ENCODE peak calls at places on chromosome 18, in four cellular contexts. N, T, S and E are unnamed samples.

GRCh38 chr18:44840053-44840826 is 159.6 kb downstream of the SETBP1 start:
- DNase-seq in N (no peak), T (no peak), S (no peak), E (no peak)

GRCh38 chr18:33805592-33805991 is 227.6 kb downstream of the ASXL3 start:
- DNase-seq in N (no peak), T (no peak), S (no peak), E (no peak)

GRCh38 chr18:46546111-46546640 is 110.8 kb downstream of the LOXHD1 start:
- DNase-seq in N (no peak), T (no peak), S (no peak), E (no peak)

GRCh38 chr18:32287249-32287648 is 97.4 kb downstream of the MEP1B start:
- DNase-seq in N (no peak), T (no peak), S (no peak), E (no peak)

GRCh38 chr18:7871560-7872456 is 304.7 kb downstream of the PTPRM start:
- DNase-seq in N (no peak), T (no peak), S (no peak), E (no peak)

GRCh38 chr18:29164020-29164706 is 987.2 kb upstream of the CDH2 start:
- DNase-seq in N (no peak), T (peak), S (peak), E (peak)

GRCh38 chr18:75810481-75810880 is 383.0 kb upstream of the SMIM21 start:
- DNase-seq in N (no peak), T (no peak), S (no peak), E (no peak)

GRCh38 chr18:11177382-11177781 is 28.0 kb upstream of the PIEZO2 start:
- DNase-seq in N (no peak), T (no peak), S (no peak), E (no peak)

GRCh38 chr18:10057808-10058791 is 144.3 kb downstream of the VAPA start:
- DNase-seq in N (no peak), T (peak), S (peak), E (no peak)

GRCh38 chr18:79548621-79548985 is 131.0 kb upstream of the CTDP1 start:
- DNase-seq in N (no peak), T (no peak), S (no peak), E (no peak)

GRCh38 chr18:78538669-78539440 is 440.8 kb upstream of the SALL3 start:
- DNase-seq in N (no peak), T (no peak), S (no peak), E (no peak)

GRCh38 chr18:35497006-35497333 is 790 bp downstream of the INO80C start:
- DNase-seq in N (peak), T (no peak), S (no peak), E (peak)

GRCh38 chr18:67776929-67777328 is 260.4 kb upstream of the DSEL start:
- DNase-seq in N (no peak), T (no peak), S (no peak), E (no peak)

GRCh38 chr18:49207373-49207772 is 253.1 kb downstream of the DYM start:
- DNase-seq in N (no peak), T (no peak), S (peak), E (peak)

GRCh38 chr18:8847066-8847755 is 141.9 kb downstream of the MTCL1 start:
- DNase-seq in N (no peak), T (no peak), S (no peak), E (no peak)

DNA sequence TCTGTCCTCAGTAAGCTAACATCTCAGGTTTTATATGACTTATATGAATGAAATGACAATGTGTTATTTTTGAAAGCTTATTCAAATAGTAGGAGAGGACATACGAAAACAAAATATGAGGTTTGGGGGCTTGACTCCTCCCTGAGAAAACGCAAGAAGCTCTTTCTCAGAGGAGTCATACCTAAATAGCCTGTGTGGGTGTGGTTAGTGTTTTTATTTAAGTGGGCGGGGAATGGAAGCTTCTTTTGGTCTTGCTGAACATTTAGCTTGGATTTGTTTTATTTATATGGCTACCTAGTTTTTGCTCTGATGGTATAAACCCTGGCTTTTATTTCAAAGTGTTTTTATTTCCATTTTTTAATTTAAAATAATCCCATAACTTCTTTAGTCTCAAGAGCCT is 72.1 kb upstream of the DSG1 start:
- DNase-seq in N (no peak), T (no peak), S (no peak), E (no peak)
- H3K4me3 ChIP-seq in N (no peak), T (no peak), S (no peak), E (no peak)

GRCh38 chr18:6708880-6709279 is 20.6 kb upstream of the ARHGAP28 start:
- DNase-seq in N (no peak), T (no peak), S (no peak), E (no peak)

GRCh38 chr18:6718255-6718654 is 11.3 kb upstream of the ARHGAP28 start:
- DNase-seq in N (no peak), T (no peak), S (no peak), E (no peak)

GRCh38 chr18:6714027-6714426 is 15.5 kb upstream of the ARHGAP28 start:
- DNase-seq in N (no peak), T (no peak), S (no peak), E (peak)

GRCh38 chr18:6712401-6712800 is 17.1 kb upstream of the ARHGAP28 start:
- DNase-seq in N (no peak), T (no peak), S (no peak), E (no peak)
- TF ChIP-seq CTCF in N (no peak), T (no peak), S (no peak), E (no peak)

GRCh38 chr18:55268629-55269275 is 309.5 kb upstream of the CCDC68 start:
- DNase-seq in N (no peak), T (no peak), S (no peak), E (no peak)
- H3K4me3 ChIP-seq in N (no peak), T (no peak), S (no peak), E (no peak)

DNA sequence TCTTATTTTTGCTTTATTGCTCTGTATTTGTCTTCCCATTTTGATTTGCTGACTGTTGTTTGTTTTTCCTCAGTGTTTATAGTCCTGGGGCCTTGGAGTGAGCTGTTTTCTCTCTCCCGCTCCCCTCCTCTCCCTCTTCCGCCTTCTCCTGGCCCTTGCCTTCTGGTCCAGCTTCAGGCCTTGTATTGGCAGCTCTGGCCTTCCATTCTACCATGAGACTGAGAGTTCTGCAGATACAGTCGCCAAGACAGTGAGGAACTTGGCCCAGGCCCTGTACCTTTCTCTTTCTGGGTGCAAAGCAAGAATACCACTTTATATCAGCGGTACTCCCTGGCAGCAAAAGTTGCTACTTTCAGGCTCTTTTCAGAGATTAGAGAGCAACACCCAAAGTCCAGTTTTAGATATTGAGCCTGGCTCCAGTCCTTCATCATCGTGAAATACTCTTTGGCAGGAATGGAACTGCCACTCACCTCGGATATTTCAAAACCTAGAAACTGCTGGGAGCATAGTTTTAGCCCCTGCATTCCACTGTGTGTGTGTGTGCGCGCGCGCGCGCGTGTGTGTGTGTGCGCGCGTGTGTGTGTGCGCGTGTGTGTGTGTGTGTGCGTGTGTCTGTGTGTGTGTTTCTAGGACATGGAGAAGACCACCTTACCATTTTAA is 17.1 kb upstream of the L3MBTL4 start:
- DNase-seq in N (no peak), T (no peak), S (no peak), E (no peak)
- TF ChIP-seq CTCF in N (no peak), T (no peak), S (no peak), E (no peak)

GRCh38 chr18:23135679-23136325 is 517 bp downstream of the CABLES1 start:
- DNase-seq in N (peak), T (no peak), S (no peak), E (no peak)
- H3K4me3 ChIP-seq in N (peak), T (peak), S (peak), E (peak)

GRCh38 chr18:37294951-37295350 is 270.6 kb downstream of the CELF4 start:
- DNase-seq in N (peak), T (no peak), S (no peak), E (no peak)
- TF ChIP-seq CTCF in N (no peak), T (peak), S (peak), E (peak)

GRCh38 chr18:21599585-21600525 is 649 bp downstream of the ESCO1 start:
- DNase-seq in N (peak), T (no peak), S (no peak), E (no peak)
- H3K4me3 ChIP-seq in N (peak), T (peak), S (peak), E (peak)